ENCODE peak calls at places on chromosomes 16 and 17, in ten cellular contexts. One of them, this sample, is unnamed.

GRCh38 chr16:83995756-83996155 is 27.7 kb downstream of the NECAB2 start:
- DNase-seq in WERI-Rb-1: no peak
- DNase-seq in tibial nerve: no peak
- DNase-seq in iris pigment epithelial cell: peak; percentile 40
- DNase-seq in T-helper 1 cell: no peak
- DNase-seq in foreskin melanocyte: no peak
- DNase-seq in activated CD4-positive, alpha-beta T cell treated with anti-CD3 and anti-CD28 coated beads for 1 hour: no peak
- DNase-seq in neural progenitor cell: peak; percentile 90
- DNase-seq in pancreas: peak; percentile 39
- DNase-seq in NCI-H1436: peak; percentile 81
- DNase-seq in this sample: peak; percentile 39

GRCh38 chr17:49002766-49003165 is 5.6 kb downstream of the IGF2BP1 start:
- DNase-seq in WERI-Rb-1: no peak
- DNase-seq in tibial nerve: no peak
- DNase-seq in iris pigment epithelial cell: no peak
- DNase-seq in T-helper 1 cell: no peak
- DNase-seq in foreskin melanocyte: no peak
- DNase-seq in activated CD4-positive, alpha-beta T cell treated with anti-CD3 and anti-CD28 coated beads for 1 hour: no peak
- DNase-seq in neural progenitor cell: no peak
- DNase-seq in pancreas: no peak
- DNase-seq in NCI-H1436: no peak
- DNase-seq in this sample: no peak

GRCh38 chr16:70699696-70700095 is 13.8 kb upstream of the MTSS2 start:
- DNase-seq in WERI-Rb-1: no peak
- DNase-seq in tibial nerve: no peak
- DNase-seq in iris pigment epithelial cell: no peak
- DNase-seq in T-helper 1 cell: no peak
- DNase-seq in foreskin melanocyte: no peak
- DNase-seq in activated CD4-positive, alpha-beta T cell treated with anti-CD3 and anti-CD28 coated beads for 1 hour: no peak
- DNase-seq in neural progenitor cell: no peak
- DNase-seq in pancreas: no peak
- DNase-seq in NCI-H1436: no peak
- DNase-seq in this sample: peak; percentile 46

GRCh38 chr17:1455291-1455747 is 713 bp downstream of the CRK start:
- DNase-seq in WERI-Rb-1: peak; percentile 72
- DNase-seq in tibial nerve: peak; percentile 43
- DNase-seq in iris pigment epithelial cell: peak; percentile 68
- DNase-seq in T-helper 1 cell: no peak
- DNase-seq in foreskin melanocyte: peak; percentile 66
- DNase-seq in activated CD4-positive, alpha-beta T cell treated with anti-CD3 and anti-CD28 coated beads for 1 hour: peak; percentile 16
- DNase-seq in neural progenitor cell: peak; percentile 82
- DNase-seq in pancreas: peak; percentile 56
- DNase-seq in NCI-H1436: peak; percentile 34
- DNase-seq in this sample: peak; percentile 58

GRCh38 chr16:85330694-85331188 is 218.5 kb upstream of the CIBAR2 start:
- DNase-seq in WERI-Rb-1: peak; percentile 57
- DNase-seq in tibial nerve: no peak
- DNase-seq in iris pigment epithelial cell: peak; percentile 87
- DNase-seq in T-helper 1 cell: no peak
- DNase-seq in foreskin melanocyte: peak; percentile 78
- DNase-seq in activated CD4-positive, alpha-beta T cell treated with anti-CD3 and anti-CD28 coated beads for 1 hour: no peak
- DNase-seq in neural progenitor cell: peak; percentile 90
- DNase-seq in pancreas: no peak
- DNase-seq in NCI-H1436: peak; percentile 53
- DNase-seq in this sample: peak; percentile 66

GRCh38 chr17:28613916-28614315 is at the start of gene RSKR:
- DNase-seq in WERI-Rb-1: no peak
- DNase-seq in tibial nerve: no peak
- DNase-seq in iris pigment epithelial cell: no peak
- DNase-seq in T-helper 1 cell: no peak
- DNase-seq in foreskin melanocyte: no peak
- DNase-seq in activated CD4-positive, alpha-beta T cell treated with anti-CD3 and anti-CD28 coated beads for 1 hour: no peak
- DNase-seq in neural progenitor cell: no peak
- DNase-seq in pancreas: no peak
- DNase-seq in NCI-H1436: no peak
- DNase-seq in this sample: no peak

GRCh38 chr16:51095890-51096626 is 55.0 kb downstream of the SALL1 start:
- DNase-seq in WERI-Rb-1: no peak
- DNase-seq in tibial nerve: no peak
- DNase-seq in iris pigment epithelial cell: no peak
- DNase-seq in T-helper 1 cell: no peak
- DNase-seq in foreskin melanocyte: no peak
- DNase-seq in activated CD4-positive, alpha-beta T cell treated with anti-CD3 and anti-CD28 coated beads for 1 hour: no peak
- DNase-seq in neural progenitor cell: no peak
- DNase-seq in pancreas: no peak
- DNase-seq in NCI-H1436: no peak
- DNase-seq in this sample: no peak

GRCh38 chr16:3726021-3726687 is 8.8 kb upstream of the TRAP1 start:
- DNase-seq in WERI-Rb-1: no peak
- DNase-seq in tibial nerve: no peak
- DNase-seq in iris pigment epithelial cell: no peak
- DNase-seq in T-helper 1 cell: no peak
- DNase-seq in foreskin melanocyte: no peak
- DNase-seq in activated CD4-positive, alpha-beta T cell treated with anti-CD3 and anti-CD28 coated beads for 1 hour: no peak
- DNase-seq in neural progenitor cell: no peak
- DNase-seq in pancreas: no peak
- DNase-seq in NCI-H1436: no peak
- DNase-seq in this sample: no peak

GRCh38 chr17:55430531-55431228 is 9.0 kb upstream of the MMD start:
- DNase-seq in WERI-Rb-1: peak; percentile 42
- DNase-seq in tibial nerve: no peak
- DNase-seq in iris pigment epithelial cell: no peak
- DNase-seq in T-helper 1 cell: no peak
- DNase-seq in foreskin melanocyte: no peak
- DNase-seq in activated CD4-positive, alpha-beta T cell treated with anti-CD3 and anti-CD28 coated beads for 1 hour: no peak
- DNase-seq in neural progenitor cell: no peak
- DNase-seq in pancreas: no peak
- DNase-seq in NCI-H1436: no peak
- DNase-seq in this sample: peak; percentile 52

GRCh38 chr16:143456-143855 is 5.0 kb upstream of the NPRL3 start:
- DNase-seq in WERI-Rb-1: no peak
- DNase-seq in tibial nerve: no peak
- DNase-seq in iris pigment epithelial cell: no peak
- DNase-seq in T-helper 1 cell: no peak
- DNase-seq in foreskin melanocyte: no peak
- DNase-seq in activated CD4-positive, alpha-beta T cell treated with anti-CD3 and anti-CD28 coated beads for 1 hour: no peak
- DNase-seq in neural progenitor cell: no peak
- DNase-seq in pancreas: no peak
- DNase-seq in NCI-H1436: no peak
- DNase-seq in this sample: peak; percentile 21

GRCh38 chr16:2720719-2721633 is 952 bp upstream of the PRSS27 start:
- DNase-seq in WERI-Rb-1: peak; percentile 91
- DNase-seq in tibial nerve: peak; percentile 53
- DNase-seq in iris pigment epithelial cell: peak; percentile 74
- DNase-seq in T-helper 1 cell: peak; percentile 82
- DNase-seq in foreskin melanocyte: peak; percentile 66
- DNase-seq in activated CD4-positive, alpha-beta T cell treated with anti-CD3 and anti-CD28 coated beads for 1 hour: peak; percentile 78
- DNase-seq in neural progenitor cell: peak; percentile 96
- DNase-seq in pancreas: peak; percentile 81
- DNase-seq in NCI-H1436: peak; percentile 88
- DNase-seq in this sample: peak; percentile 81

GRCh38 chr17:50534979-50535326 is 2.4 kb downstream of the EPN3 start:
- DNase-seq in WERI-Rb-1: no peak
- DNase-seq in tibial nerve: no peak
- DNase-seq in iris pigment epithelial cell: no peak
- DNase-seq in T-helper 1 cell: no peak
- DNase-seq in foreskin melanocyte: no peak
- DNase-seq in activated CD4-positive, alpha-beta T cell treated with anti-CD3 and anti-CD28 coated beads for 1 hour: no peak
- DNase-seq in neural progenitor cell: no peak
- DNase-seq in pancreas: no peak
- DNase-seq in NCI-H1436: no peak
- DNase-seq in this sample: no peak

GRCh38 chr17:64259922-64260321 is 3.1 kb downstream of the TEX2 start:
- DNase-seq in WERI-Rb-1: no peak
- DNase-seq in tibial nerve: no peak
- DNase-seq in iris pigment epithelial cell: peak; percentile 79
- DNase-seq in T-helper 1 cell: no peak
- DNase-seq in foreskin melanocyte: no peak
- DNase-seq in activated CD4-positive, alpha-beta T cell treated with anti-CD3 and anti-CD28 coated beads for 1 hour: no peak
- DNase-seq in neural progenitor cell: no peak
- DNase-seq in pancreas: no peak
- DNase-seq in NCI-H1436: no peak
- DNase-seq in this sample: peak; percentile 84

GRCh38 chr16:28001184-28001583 is 62.3 kb downstream of the GSG1L start:
- DNase-seq in WERI-Rb-1: no peak
- DNase-seq in tibial nerve: no peak
- DNase-seq in iris pigment epithelial cell: no peak
- DNase-seq in T-helper 1 cell: no peak
- DNase-seq in foreskin melanocyte: no peak
- DNase-seq in activated CD4-positive, alpha-beta T cell treated with anti-CD3 and anti-CD28 coated beads for 1 hour: no peak
- DNase-seq in neural progenitor cell: no peak
- DNase-seq in pancreas: no peak
- DNase-seq in NCI-H1436: no peak
- DNase-seq in this sample: no peak

GRCh38 chr17:44108440-44109311 is 14.8 kb downstream of the HDAC5 start:
- DNase-seq in WERI-Rb-1: peak; percentile 86
- DNase-seq in tibial nerve: peak; percentile 67
- DNase-seq in iris pigment epithelial cell: peak; percentile 96
- DNase-seq in T-helper 1 cell: no peak
- DNase-seq in foreskin melanocyte: no peak
- DNase-seq in activated CD4-positive, alpha-beta T cell treated with anti-CD3 and anti-CD28 coated beads for 1 hour: no peak
- DNase-seq in neural progenitor cell: no peak
- DNase-seq in pancreas: peak; percentile 47
- DNase-seq in NCI-H1436: no peak
- DNase-seq in this sample: no peak

GRCh38 chr17:75087558-75088453 is at the start of gene SLC16A5:
- DNase-seq in WERI-Rb-1: no peak
- DNase-seq in tibial nerve: peak; percentile 65
- DNase-seq in iris pigment epithelial cell: peak; percentile 81
- DNase-seq in T-helper 1 cell: no peak
- DNase-seq in foreskin melanocyte: peak; percentile 94
- DNase-seq in activated CD4-positive, alpha-beta T cell treated with anti-CD3 and anti-CD28 coated beads for 1 hour: no peak
- DNase-seq in neural progenitor cell: peak; percentile 92
- DNase-seq in pancreas: peak; percentile 64
- DNase-seq in NCI-H1436: no peak
- DNase-seq in this sample: peak; percentile 68

GRCh38 chr17:58369214-58370031 is 17.4 kb upstream of the SUPT4H1 start:
- DNase-seq in WERI-Rb-1: no peak
- DNase-seq in tibial nerve: no peak
- DNase-seq in iris pigment epithelial cell: no peak
- DNase-seq in T-helper 1 cell: no peak
- DNase-seq in foreskin melanocyte: no peak
- DNase-seq in activated CD4-positive, alpha-beta T cell treated with anti-CD3 and anti-CD28 coated beads for 1 hour: no peak
- DNase-seq in neural progenitor cell: no peak
- DNase-seq in pancreas: no peak
- DNase-seq in NCI-H1436: no peak
- DNase-seq in this sample: peak; percentile 38

GRCh38 chr16:25411376-25412081 is 153.9 kb upstream of the ZKSCAN2 start:
- DNase-seq in WERI-Rb-1: no peak
- DNase-seq in tibial nerve: no peak
- DNase-seq in iris pigment epithelial cell: no peak
- DNase-seq in T-helper 1 cell: no peak
- DNase-seq in foreskin melanocyte: no peak
- DNase-seq in activated CD4-positive, alpha-beta T cell treated with anti-CD3 and anti-CD28 coated beads for 1 hour: no peak
- DNase-seq in neural progenitor cell: peak; percentile 20
- DNase-seq in pancreas: no peak
- DNase-seq in NCI-H1436: no peak
- DNase-seq in this sample: no peak

GRCh38 chr17:46889992-46890564 is 32.9 kb upstream of the GOSR2 start:
- DNase-seq in WERI-Rb-1: no peak
- DNase-seq in tibial nerve: no peak
- DNase-seq in iris pigment epithelial cell: no peak
- DNase-seq in T-helper 1 cell: no peak
- DNase-seq in foreskin melanocyte: no peak
- DNase-seq in activated CD4-positive, alpha-beta T cell treated with anti-CD3 and anti-CD28 coated beads for 1 hour: no peak
- DNase-seq in neural progenitor cell: peak; percentile 46
- DNase-seq in pancreas: no peak
- DNase-seq in NCI-H1436: no peak
- DNase-seq in this sample: no peak

GRCh38 chr17:17119533-17119932 is 77.3 kb downstream of the MPRIP start:
- DNase-seq in WERI-Rb-1: no peak
- DNase-seq in tibial nerve: no peak
- DNase-seq in iris pigment epithelial cell: peak; percentile 68
- DNase-seq in T-helper 1 cell: peak; percentile 39
- DNase-seq in foreskin melanocyte: no peak
- DNase-seq in activated CD4-positive, alpha-beta T cell treated with anti-CD3 and anti-CD28 coated beads for 1 hour: peak; percentile 35
- DNase-seq in neural progenitor cell: no peak
- DNase-seq in pancreas: no peak
- DNase-seq in NCI-H1436: no peak
- DNase-seq in this sample: peak; percentile 74

GRCh38 chr16:88618182-88618955 is 20.0 kb upstream of the IL17C start:
- DNase-seq in WERI-Rb-1: no peak
- DNase-seq in tibial nerve: no peak
- DNase-seq in iris pigment epithelial cell: peak; percentile 20
- DNase-seq in T-helper 1 cell: no peak
- DNase-seq in foreskin melanocyte: no peak
- DNase-seq in activated CD4-positive, alpha-beta T cell treated with anti-CD3 and anti-CD28 coated beads for 1 hour: no peak
- DNase-seq in neural progenitor cell: no peak
- DNase-seq in pancreas: no peak
- DNase-seq in NCI-H1436: no peak
- DNase-seq in this sample: no peak

GRCh38 chr16:86580063-86580797 is 1.9 kb downstream of the FOXL1 start:
- DNase-seq in WERI-Rb-1: no peak
- DNase-seq in tibial nerve: no peak
- DNase-seq in iris pigment epithelial cell: no peak
- DNase-seq in T-helper 1 cell: no peak
- DNase-seq in foreskin melanocyte: no peak
- DNase-seq in activated CD4-positive, alpha-beta T cell treated with anti-CD3 and anti-CD28 coated beads for 1 hour: no peak
- DNase-seq in neural progenitor cell: no peak
- DNase-seq in pancreas: no peak
- DNase-seq in NCI-H1436: no peak
- DNase-seq in this sample: no peak

GRCh38 chr17:70041061-70041460 is 34.0 kb upstream of the KCNJ16 start:
- DNase-seq in WERI-Rb-1: no peak
- DNase-seq in tibial nerve: no peak
- DNase-seq in iris pigment epithelial cell: no peak
- DNase-seq in T-helper 1 cell: no peak
- DNase-seq in foreskin melanocyte: no peak
- DNase-seq in activated CD4-positive, alpha-beta T cell treated with anti-CD3 and anti-CD28 coated beads for 1 hour: no peak
- DNase-seq in neural progenitor cell: no peak
- DNase-seq in pancreas: no peak
- DNase-seq in NCI-H1436: no peak
- DNase-seq in this sample: peak; percentile 78

GRCh38 chr17:6239237-6239798 is 169.1 kb downstream of the WSCD1 start:
- DNase-seq in WERI-Rb-1: no peak
- DNase-seq in tibial nerve: no peak
- DNase-seq in iris pigment epithelial cell: no peak
- DNase-seq in T-helper 1 cell: no peak
- DNase-seq in foreskin melanocyte: no peak
- DNase-seq in activated CD4-positive, alpha-beta T cell treated with anti-CD3 and anti-CD28 coated beads for 1 hour: no peak
- DNase-seq in neural progenitor cell: no peak
- DNase-seq in pancreas: no peak
- DNase-seq in NCI-H1436: no peak
- DNase-seq in this sample: peak; percentile 51

GRCh38 chr16:49491736-49492089 is 118.1 kb downstream of the C16orf78 start:
- DNase-seq in WERI-Rb-1: peak; percentile 69
- DNase-seq in tibial nerve: peak; percentile 21
- DNase-seq in iris pigment epithelial cell: no peak
- DNase-seq in T-helper 1 cell: no peak
- DNase-seq in foreskin melanocyte: no peak
- DNase-seq in activated CD4-positive, alpha-beta T cell treated with anti-CD3 and anti-CD28 coated beads for 1 hour: no peak
- DNase-seq in neural progenitor cell: peak; percentile 70
- DNase-seq in pancreas: no peak
- DNase-seq in NCI-H1436: no peak
- DNase-seq in this sample: no peak

GRCh38 chr17:31596382-31597323 is 205.2 kb downstream of the RAB11FIP4 start:
- DNase-seq in WERI-Rb-1: no peak
- DNase-seq in tibial nerve: peak; percentile 35
- DNase-seq in iris pigment epithelial cell: peak; percentile 97
- DNase-seq in T-helper 1 cell: no peak
- DNase-seq in foreskin melanocyte: peak; percentile 97
- DNase-seq in activated CD4-positive, alpha-beta T cell treated with anti-CD3 and anti-CD28 coated beads for 1 hour: no peak
- DNase-seq in neural progenitor cell: peak; percentile 11
- DNase-seq in pancreas: no peak
- DNase-seq in NCI-H1436: no peak
- DNase-seq in this sample: peak; percentile 97

This sample was measured in epithelial cell of esophagus.